ENCODE peak calls at places on chromosomes 11 and 22, in five cellular contexts. U, O, X, I and B are unnamed samples.

GRCh38 chr11:63999349-64000025 is 13.2 kb downstream of the OTUB1 start:
- DNase-seq in U (peak), O (no peak), X (peak), I (no peak), B (no peak)

GRCh38 chr11:14645247-14645912 is 1.8 kb downstream of the PDE3B start:
- DNase-seq in U (no peak), O (peak), X (no peak), I (no peak), B (peak)

GRCh38 chr11:86999859-87000753 is 37.6 kb upstream of the TMEM135 start:
- DNase-seq in U (no peak), O (peak), X (peak), I (no peak), B (peak)

GRCh38 chr11:110200241-110200640 is 96.2 kb downstream of the RDX start:
- DNase-seq in U (no peak), O (no peak), X (no peak), I (no peak), B (peak)

GRCh38 chr11:33895752-33896137 is 3.9 kb upstream of the LMO2 start:
- DNase-seq in U (no peak), O (no peak), X (no peak), I (no peak), B (no peak)

GRCh38 chr11:31325162-31325561 is 44.4 kb downstream of the DCDC1 start:
- DNase-seq in U (no peak), O (no peak), X (no peak), I (no peak), B (peak)

GRCh38 chr11:126799974-126800373 is 200.6 kb downstream of the KIRREL3 start:
- DNase-seq in U (no peak), O (no peak), X (no peak), I (no peak), B (peak)

GRCh38 chr11:44607324-44607962 is 42.0 kb downstream of the CD82 start:
- DNase-seq in U (no peak), O (no peak), X (no peak), I (no peak), B (peak)

GRCh38 chr11:96326954-96327353 is 16.0 kb downstream of the MAML2 start:
- DNase-seq in U (no peak), O (no peak), X (no peak), I (no peak), B (no peak)

GRCh38 chr11:35323076-35323868 is 96.1 kb downstream of the SLC1A2 start:
- DNase-seq in U (no peak), O (no peak), X (no peak), I (no peak), B (peak)

GRCh38 chr11:70713988-70714665 is 315.8 kb downstream of the CTTN start:
- DNase-seq in U (peak), O (no peak), X (no peak), I (no peak), B (no peak)

GRCh38 chr11:97943493-97943892 is 1077.3 kb upstream of the CNTN5 start:
- DNase-seq in U (no peak), O (no peak), X (no peak), I (no peak), B (no peak)

GRCh38 chr11:13329670-13330401 is 52.2 kb downstream of the BMAL1 start:
- DNase-seq in U (no peak), O (no peak), X (no peak), I (no peak), B (peak)

GRCh38 chr11:75083217-75083605 is 13.5 kb downstream of the OR2AT4 start:
- DNase-seq in U (no peak), O (no peak), X (no peak), I (no peak), B (no peak)

GRCh38 chr11:8338138-8338537 is 74.5 kb upstream of the LMO1 start:
- DNase-seq in U (peak), O (peak), X (peak), I (no peak), B (peak)

GRCh38 chr11:133669371-133670046 is 137.2 kb upstream of the OPCML start:
- DNase-seq in U (no peak), O (no peak), X (no peak), I (no peak), B (no peak)

GRCh38 chr11:56093008-56093407 is at the start of gene OR8I2:
- DNase-seq in U (no peak), O (no peak), X (no peak), I (no peak), B (no peak)

GRCh38 chr11:7907121-7907520 is 23.9 kb downstream of the OR10A6 start:
- DNase-seq in U (no peak), O (no peak), X (no peak), I (no peak), B (no peak)

GRCh38 chr22:49366437-49366836 is 461.2 kb downstream of the BRD1 start:
- DNase-seq in U (no peak), O (no peak), X (no peak), I (no peak), B (no peak)

DNA sequence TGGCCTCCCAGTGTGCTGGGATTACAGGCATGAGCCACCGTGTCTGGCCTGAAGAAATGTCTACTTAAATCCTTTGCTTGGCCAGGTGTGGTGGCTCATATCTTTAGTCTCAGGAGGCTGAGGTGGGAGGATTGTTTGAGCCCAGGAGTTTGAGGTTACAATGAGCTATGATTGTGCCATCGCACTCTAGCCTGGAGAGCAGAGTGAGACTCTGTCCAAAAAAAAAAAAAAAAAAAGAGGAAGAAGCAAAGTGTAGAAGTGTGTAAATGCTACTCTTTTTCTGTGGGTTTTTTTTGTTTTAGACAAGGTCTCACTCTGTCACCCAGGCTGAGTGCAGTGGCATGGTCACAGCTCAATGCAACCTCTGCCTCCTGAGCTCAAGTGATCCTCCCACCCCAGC is 6.4 kb upstream of the ATG16L2 start:
- DNase-seq in U (no peak), O (no peak), X (no peak), I (no peak), B (no peak)
- H2AFZ ChIP-seq in U (no peak), O (no peak), X (no peak), I (no peak), B (no peak)

DNA sequence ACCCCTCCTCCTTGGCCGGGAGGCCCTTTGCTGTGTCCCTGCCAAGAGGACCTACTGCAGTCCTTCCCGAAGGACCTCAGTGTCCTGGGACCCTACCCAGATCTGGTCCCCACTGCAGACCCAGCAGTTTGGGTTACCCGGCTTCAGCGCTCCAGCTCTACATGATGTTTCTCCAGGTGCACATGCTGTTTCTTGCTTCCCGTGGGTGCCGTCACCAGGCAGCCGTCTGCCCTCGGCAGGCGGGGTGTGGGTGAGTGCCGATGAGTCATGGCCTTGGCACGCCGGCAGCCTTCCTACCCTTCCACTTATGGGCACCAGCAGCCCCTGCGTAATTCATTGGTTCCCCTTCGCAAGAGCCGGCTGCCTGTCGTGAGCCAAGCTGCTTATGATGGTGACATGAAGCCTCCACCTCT is 101.8 kb downstream of the BCR start:
- DNase-seq in U (no peak), O (no peak), X (no peak), I (no peak), B (peak)
- TF ChIP-seq USF2 in U (no peak), O (no peak), X (no peak), I (no peak), B (no peak)

GRCh38 chr11:128451651-128452470 is 135.5 kb downstream of the ETS1 start:
- DNase-seq in U (no peak), O (peak), X (no peak), I (no peak), B (peak)
- H2AFZ ChIP-seq in U (no peak), O (no peak), X (no peak), I (no peak), B (peak)

GRCh38 chr11:10324474-10324873 is 19.6 kb downstream of the ADM start:
- DNase-seq in U (no peak), O (no peak), X (no peak), I (no peak), B (peak)
- TF ChIP-seq USF2 in U (no peak), O (no peak), X (no peak), I (no peak), B (no peak)